ENCODE peak calls at places on chromosomes 2 and 18, in five cellular contexts. One of them, this sample, is unnamed.

GRCh38 chr2:102033028-102033749 is 41.4 kb downstream of the IL1R2 start:
- DNase-seq in A549: no peak
- DNase-seq in K562: peak
- DNase-seq in GM12878: peak
- DNase-seq in HepG2: peak
- DNase-seq in this sample: no peak

GRCh38 chr2:10372862-10373240 is 70.1 kb downstream of the HPCAL1 start:
- DNase-seq in A549: no peak
- DNase-seq in K562: no peak
- DNase-seq in GM12878: no peak
- DNase-seq in HepG2: no peak
- DNase-seq in this sample: no peak

GRCh38 chr2:160650196-160651108 is 156.8 kb upstream of the RBMS1 start:
- DNase-seq in A549: no peak
- DNase-seq in K562: no peak
- DNase-seq in GM12878: no peak
- DNase-seq in HepG2: no peak
- DNase-seq in this sample: no peak

GRCh38 chr2:85418132-85419008 is at the start of gene SH2D6:
- DNase-seq in A549: peak
- DNase-seq in K562: peak
- DNase-seq in GM12878: no peak
- DNase-seq in HepG2: peak
- DNase-seq in this sample: peak

GRCh38 chr2:98560256-98560771 is 48.0 kb downstream of the COA5 start:
- DNase-seq in A549: no peak
- DNase-seq in K562: peak
- DNase-seq in GM12878: no peak
- DNase-seq in HepG2: no peak
- DNase-seq in this sample: no peak

GRCh38 chr2:125696573-125696972 is 959.4 kb upstream of the GYPC start:
- DNase-seq in A549: no peak
- DNase-seq in K562: no peak
- DNase-seq in GM12878: no peak
- DNase-seq in HepG2: no peak
- DNase-seq in this sample: no peak

GRCh38 chr18:12991839-12992216 is 666 bp downstream of the CEP192 start:
- DNase-seq in A549: no peak
- DNase-seq in K562: no peak
- DNase-seq in GM12878: no peak
- DNase-seq in HepG2: no peak
- DNase-seq in this sample: no peak

GRCh38 chr2:176132397-176133086 is 3.0 kb downstream of the HOXD8 start:
- DNase-seq in A549: no peak
- DNase-seq in K562: peak
- DNase-seq in GM12878: no peak
- DNase-seq in HepG2: no peak
- DNase-seq in this sample: no peak

GRCh38 chr2:7430869-7431641 is 513.8 kb downstream of the RNF144A start:
- DNase-seq in A549: no peak
- DNase-seq in K562: no peak
- DNase-seq in GM12878: no peak
- DNase-seq in HepG2: no peak
- DNase-seq in this sample: peak

GRCh38 chr2:142472382-142472781 is 341.6 kb upstream of the LRP1B start:
- DNase-seq in A549: no peak
- DNase-seq in K562: no peak
- DNase-seq in GM12878: no peak
- DNase-seq in HepG2: peak
- DNase-seq in this sample: no peak

GRCh38 chr2:37768491-37768925 is 97.1 kb upstream of the CDC42EP3 start:
- DNase-seq in A549: peak
- DNase-seq in K562: no peak
- DNase-seq in GM12878: no peak
- DNase-seq in HepG2: peak
- DNase-seq in this sample: peak

GRCh38 chr2:112880696-112881095 is 30.3 kb upstream of the IL37 start:
- DNase-seq in A549: no peak
- DNase-seq in K562: no peak
- DNase-seq in GM12878: peak
- DNase-seq in HepG2: no peak
- DNase-seq in this sample: no peak

GRCh38 chr2:230925879-230926765 is 1.1 kb upstream of the GPR55 start:
- DNase-seq in A549: no peak
- DNase-seq in K562: no peak
- DNase-seq in GM12878: peak
- DNase-seq in HepG2: no peak
- DNase-seq in this sample: no peak

GRCh38 chr2:72414108-72414507 is 266.4 kb upstream of the CYP26B1 start:
- DNase-seq in A549: no peak
- DNase-seq in K562: no peak
- DNase-seq in GM12878: no peak
- DNase-seq in HepG2: no peak
- DNase-seq in this sample: no peak

GRCh38 chr18:22191986-22192385 is 22.6 kb downstream of the GATA6 start:
- DNase-seq in A549: no peak
- DNase-seq in K562: no peak
- DNase-seq in GM12878: no peak
- DNase-seq in HepG2: no peak
- DNase-seq in this sample: no peak

GRCh38 chr2:144084114-144084661 is 435.7 kb downstream of the ZEB2 start:
- DNase-seq in A549: peak
- DNase-seq in K562: no peak
- DNase-seq in GM12878: no peak
- DNase-seq in HepG2: no peak
- DNase-seq in this sample: no peak

GRCh38 chr2:74095629-74096028 is 52.1 kb downstream of the BOLA3 start:
- DNase-seq in A549: no peak
- DNase-seq in K562: no peak
- DNase-seq in GM12878: no peak
- DNase-seq in HepG2: no peak
- DNase-seq in this sample: no peak

GRCh38 chr18:9898792-9899549 is 13.2 kb downstream of the TXNDC2 start:
- DNase-seq in A549: no peak
- DNase-seq in K562: peak
- DNase-seq in GM12878: no peak
- DNase-seq in HepG2: peak
- DNase-seq in this sample: no peak

GRCh38 chr2:50143822-50144575 is 887.9 kb downstream of the NRXN1 start:
- DNase-seq in A549: peak
- DNase-seq in K562: peak
- DNase-seq in GM12878: peak
- DNase-seq in HepG2: peak
- DNase-seq in this sample: peak
- TF ChIP-seq JUNB in A549: no peak
- TF ChIP-seq JUNB in K562: no peak
- TF ChIP-seq JUNB in GM12878: no peak
- TF ChIP-seq JUNB in HepG2: no peak
- TF ChIP-seq JUNB in this sample: no peak

GRCh38 chr18:8348051-8348450 is 261.2 kb upstream of the RAB12 start:
- DNase-seq in A549: no peak
- DNase-seq in K562: no peak
- DNase-seq in GM12878: no peak
- DNase-seq in HepG2: no peak
- DNase-seq in this sample: no peak
- TF ChIP-seq JUNB in A549: no peak
- TF ChIP-seq JUNB in K562: no peak
- TF ChIP-seq JUNB in GM12878: no peak
- TF ChIP-seq JUNB in HepG2: no peak
- TF ChIP-seq JUNB in this sample: no peak

DNA sequence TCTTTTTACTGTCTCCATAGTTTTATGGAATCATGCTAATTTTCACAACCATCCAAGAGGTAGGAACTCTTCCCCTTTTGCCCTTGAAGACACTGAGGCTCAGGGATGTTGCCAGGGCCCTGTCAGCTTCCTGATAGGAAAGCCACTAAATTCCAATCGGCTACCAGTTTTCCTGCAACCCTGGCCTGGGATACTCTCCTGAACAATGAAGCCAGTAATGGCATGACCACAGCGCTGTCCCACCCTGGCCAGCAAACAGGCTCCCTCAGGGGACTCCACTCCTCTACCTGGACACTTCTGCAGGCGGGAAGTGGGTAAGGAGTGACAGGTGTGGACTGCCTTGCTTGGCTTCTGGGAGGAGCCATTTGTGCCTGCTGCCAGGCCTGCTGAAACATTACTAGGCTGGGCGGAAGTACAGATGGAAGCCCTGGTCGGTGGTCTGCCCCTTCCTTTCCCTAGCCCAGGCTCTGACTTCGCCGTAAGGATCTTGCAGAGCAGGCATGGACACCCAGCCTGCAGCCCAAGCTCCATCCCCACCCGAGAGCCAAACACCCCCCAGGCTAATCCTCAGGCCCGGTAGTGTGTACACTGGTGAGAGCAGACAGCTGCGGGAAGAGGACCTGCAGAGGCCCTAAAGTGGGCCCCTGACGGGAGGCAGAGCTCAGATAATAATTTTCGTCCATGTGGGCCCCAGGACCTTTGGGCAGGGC is 78.8 kb upstream of the SMAD2 start:
- DNase-seq in A549: no peak
- DNase-seq in K562: no peak
- DNase-seq in GM12878: no peak
- DNase-seq in HepG2: no peak
- DNase-seq in this sample: no peak
- TF ChIP-seq JUNB in A549: no peak
- TF ChIP-seq JUNB in K562: no peak
- TF ChIP-seq JUNB in GM12878: no peak
- TF ChIP-seq JUNB in HepG2: no peak
- TF ChIP-seq JUNB in this sample: no peak

DNA sequence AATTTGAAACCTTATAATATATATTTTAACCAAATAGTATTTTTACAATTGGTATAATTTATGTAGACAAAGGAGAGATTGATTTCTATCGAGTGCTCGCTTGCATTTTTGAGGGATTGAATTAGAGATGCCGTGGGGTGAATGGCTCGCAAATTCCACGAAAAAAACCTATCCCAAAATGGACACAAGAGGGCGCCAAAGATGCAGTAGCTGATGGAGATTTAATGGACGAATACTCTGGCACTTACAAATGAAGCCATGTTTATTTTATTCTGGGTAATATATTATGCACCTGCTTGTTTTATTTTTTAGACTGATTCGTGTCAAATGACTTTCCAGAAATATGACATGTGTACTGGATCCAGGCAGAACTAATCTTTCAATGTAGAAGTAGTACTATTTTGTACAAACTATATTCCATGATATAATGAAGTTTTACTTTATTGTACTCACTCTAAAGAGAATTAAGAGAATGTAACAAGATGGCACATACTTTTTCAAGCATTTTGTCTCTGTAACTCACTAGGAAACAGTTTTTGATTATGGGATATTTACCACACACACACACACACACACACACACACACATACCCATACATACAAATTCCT is 505.4 kb downstream of the PLCL1 start:
- DNase-seq in A549: peak
- DNase-seq in K562: peak
- DNase-seq in GM12878: no peak
- DNase-seq in HepG2: peak
- DNase-seq in this sample: peak
- TF ChIP-seq JUNB in A549: no peak
- TF ChIP-seq JUNB in K562: no peak
- TF ChIP-seq JUNB in GM12878: no peak
- TF ChIP-seq JUNB in HepG2: no peak
- TF ChIP-seq JUNB in this sample: no peak

GRCh38 chr2:129765326-129766158 is 213.9 kb upstream of the RAB6C start:
- DNase-seq in A549: no peak
- DNase-seq in K562: no peak
- DNase-seq in GM12878: no peak
- DNase-seq in HepG2: no peak
- DNase-seq in this sample: no peak
- TF ChIP-seq JUNB in A549: no peak
- TF ChIP-seq JUNB in K562: no peak
- TF ChIP-seq JUNB in GM12878: no peak
- TF ChIP-seq JUNB in HepG2: no peak
- TF ChIP-seq JUNB in this sample: no peak

GRCh38 chr2:94876523-94876863 is 5.3 kb downstream of the TEKT4 start:
- DNase-seq in A549: no peak
- DNase-seq in K562: no peak
- DNase-seq in GM12878: no peak
- DNase-seq in HepG2: no peak
- DNase-seq in this sample: no peak
- TF ChIP-seq JUNB in A549: no peak
- TF ChIP-seq JUNB in K562: no peak
- TF ChIP-seq JUNB in GM12878: no peak
- TF ChIP-seq JUNB in HepG2: no peak
- TF ChIP-seq JUNB in this sample: no peak

GRCh38 chr18:51437280-51438271 is 240.1 kb upstream of the MEX3C start:
- DNase-seq in A549: no peak
- DNase-seq in K562: no peak
- DNase-seq in GM12878: no peak
- DNase-seq in HepG2: no peak
- DNase-seq in this sample: no peak
- TF ChIP-seq JUNB in A549: no peak
- TF ChIP-seq JUNB in K562: no peak
- TF ChIP-seq JUNB in GM12878: no peak
- TF ChIP-seq JUNB in HepG2: no peak
- TF ChIP-seq JUNB in this sample: no peak

DNA sequence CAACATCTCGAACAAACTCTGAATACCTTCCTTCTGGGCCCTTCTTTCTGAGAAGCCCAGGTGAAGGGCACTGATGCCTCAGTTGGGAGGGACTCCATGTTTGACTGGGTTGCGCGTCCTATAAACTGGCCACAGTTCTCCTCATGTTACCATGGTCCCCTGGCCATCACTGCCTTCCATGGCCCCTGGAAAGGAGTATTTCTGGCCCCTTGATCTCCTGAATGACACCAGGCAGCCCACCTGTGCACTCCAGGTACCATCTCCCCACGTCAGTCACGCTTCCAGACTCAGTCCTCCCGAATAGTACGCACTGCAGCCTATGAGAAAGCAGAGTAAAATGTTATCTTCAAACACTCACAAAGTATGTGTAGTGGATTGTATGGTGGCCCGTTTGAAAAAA is 73.9 kb downstream of the ACKR3 start:
- DNase-seq in A549: no peak
- DNase-seq in K562: no peak
- DNase-seq in GM12878: no peak
- DNase-seq in HepG2: no peak
- DNase-seq in this sample: no peak
- TF ChIP-seq JUNB in A549: no peak
- TF ChIP-seq JUNB in K562: no peak
- TF ChIP-seq JUNB in GM12878: no peak
- TF ChIP-seq JUNB in HepG2: no peak
- TF ChIP-seq JUNB in this sample: no peak

GRCh38 chr18:3454365-3455089 is 4.6 kb downstream of the TGIF1 start:
- DNase-seq in A549: no peak
- DNase-seq in K562: peak
- DNase-seq in GM12878: peak
- DNase-seq in HepG2: peak
- DNase-seq in this sample: peak
- TF ChIP-seq JUNB in A549: no peak
- TF ChIP-seq JUNB in K562: no peak
- TF ChIP-seq JUNB in GM12878: no peak
- TF ChIP-seq JUNB in HepG2: no peak
- TF ChIP-seq JUNB in this sample: no peak